ENCODE peak calls at places on chromosomes 2 and 18, in seven cellular contexts. One of them, this sample, is unnamed.

GRCh38 chr18:76821356-76821874 is 942 bp upstream of the ZNF236 start:
- DNase-seq in iPS-NIHi11: no peak
- DNase-seq in hippocampal formation: no peak
- DNase-seq in HEK293T: no peak
- DNase-seq in head of caudate nucleus: no peak
- DNase-seq in A172: no peak
- DNase-seq in activated T-helper 1 cell treated with Interleukin-2 at 50 U/mL for 16 hours: no peak
- DNase-seq in this sample: no peak

GRCh38 chr2:65654496-65654895 is 222.1 kb upstream of the SPRED2 start:
- DNase-seq in activated T-helper 1 cell treated with Interleukin-2 at 50 U/mL for 16 hours: no peak
- DNase-seq in hippocampal formation: no peak
- DNase-seq in head of caudate nucleus: no peak
- DNase-seq in A172: no peak
- DNase-seq in HEK293T: no peak
- DNase-seq in iPS-NIHi11: peak; percentile 10
- DNase-seq in this sample: no peak

GRCh38 chr2:113268621-113269360 is 9.9 kb downstream of the PAX8 start:
- DNase-seq in iPS-NIHi11: no peak
- DNase-seq in head of caudate nucleus: no peak
- DNase-seq in hippocampal formation: no peak
- DNase-seq in activated T-helper 1 cell treated with Interleukin-2 at 50 U/mL for 16 hours: no peak
- DNase-seq in A172: no peak
- DNase-seq in HEK293T: no peak
- DNase-seq in this sample: no peak

GRCh38 chr2:111117666-111118454 is 2.9 kb upstream of the BCL2L11 start:
- DNase-seq in head of caudate nucleus: peak; percentile 21
- DNase-seq in HEK293T: no peak
- DNase-seq in iPS-NIHi11: no peak
- DNase-seq in A172: peak; percentile 82
- DNase-seq in activated T-helper 1 cell treated with Interleukin-2 at 50 U/mL for 16 hours: no peak
- DNase-seq in hippocampal formation: no peak
- DNase-seq in this sample: no peak

GRCh38 chr2:33181466-33181865 is 234.7 kb downstream of the LTBP1 start:
- DNase-seq in HEK293T: no peak
- DNase-seq in hippocampal formation: no peak
- DNase-seq in activated T-helper 1 cell treated with Interleukin-2 at 50 U/mL for 16 hours: no peak
- DNase-seq in head of caudate nucleus: no peak
- DNase-seq in iPS-NIHi11: no peak
- DNase-seq in A172: no peak
- DNase-seq in this sample: no peak

GRCh38 chr2:210620456-210620855 is 64.1 kb downstream of the CPS1 start:
- DNase-seq in hippocampal formation: no peak
- DNase-seq in head of caudate nucleus: no peak
- DNase-seq in HEK293T: no peak
- DNase-seq in activated T-helper 1 cell treated with Interleukin-2 at 50 U/mL for 16 hours: no peak
- DNase-seq in A172: no peak
- DNase-seq in iPS-NIHi11: peak; percentile 14
- DNase-seq in this sample: no peak

GRCh38 chr2:218127929-218128455 is 2.2 kb downstream of the CXCR2 start:
- DNase-seq in A172: no peak
- DNase-seq in activated T-helper 1 cell treated with Interleukin-2 at 50 U/mL for 16 hours: no peak
- DNase-seq in HEK293T: no peak
- DNase-seq in iPS-NIHi11: no peak
- DNase-seq in head of caudate nucleus: no peak
- DNase-seq in hippocampal formation: no peak
- DNase-seq in this sample: no peak

GRCh38 chr2:177265834-177266817 is 1.6 kb upstream of the NFE2L2 start:
- DNase-seq in activated T-helper 1 cell treated with Interleukin-2 at 50 U/mL for 16 hours: no peak
- DNase-seq in iPS-NIHi11: no peak
- DNase-seq in HEK293T: no peak
- DNase-seq in head of caudate nucleus: no peak
- DNase-seq in hippocampal formation: no peak
- DNase-seq in A172: no peak
- DNase-seq in this sample: no peak

GRCh38 chr2:46024146-46024779 is 272.9 kb upstream of the EPAS1 start:
- DNase-seq in hippocampal formation: no peak
- DNase-seq in head of caudate nucleus: no peak
- DNase-seq in iPS-NIHi11: no peak
- DNase-seq in activated T-helper 1 cell treated with Interleukin-2 at 50 U/mL for 16 hours: no peak
- DNase-seq in A172: no peak
- DNase-seq in HEK293T: no peak
- DNase-seq in this sample: no peak

GRCh38 chr2:166112193-166112605 is 15.6 kb downstream of the SCN1A start:
- DNase-seq in hippocampal formation: no peak
- DNase-seq in A172: peak; percentile 16
- DNase-seq in HEK293T: no peak
- DNase-seq in head of caudate nucleus: no peak
- DNase-seq in iPS-NIHi11: no peak
- DNase-seq in activated T-helper 1 cell treated with Interleukin-2 at 50 U/mL for 16 hours: no peak
- DNase-seq in this sample: no peak

GRCh38 chr2:215505044-215505786 is 69.3 kb upstream of the FN1 start:
- DNase-seq in HEK293T: no peak
- DNase-seq in iPS-NIHi11: no peak
- DNase-seq in hippocampal formation: no peak
- DNase-seq in A172: peak; percentile 17
- DNase-seq in head of caudate nucleus: no peak
- DNase-seq in activated T-helper 1 cell treated with Interleukin-2 at 50 U/mL for 16 hours: no peak
- DNase-seq in this sample: no peak

GRCh38 chr2:156935611-156936010 is 321.9 kb upstream of the GALNT5 start:
- DNase-seq in HEK293T: peak; percentile 8
- DNase-seq in A172: no peak
- DNase-seq in hippocampal formation: no peak
- DNase-seq in iPS-NIHi11: peak; percentile 29
- DNase-seq in activated T-helper 1 cell treated with Interleukin-2 at 50 U/mL for 16 hours: no peak
- DNase-seq in head of caudate nucleus: no peak
- DNase-seq in this sample: no peak

GRCh38 chr2:136448435-136448834 is 316.9 kb upstream of the THSD7B start:
- DNase-seq in activated T-helper 1 cell treated with Interleukin-2 at 50 U/mL for 16 hours: no peak
- DNase-seq in HEK293T: no peak
- DNase-seq in hippocampal formation: no peak
- DNase-seq in iPS-NIHi11: peak; percentile 51
- DNase-seq in head of caudate nucleus: no peak
- DNase-seq in A172: no peak
- DNase-seq in this sample: no peak

GRCh38 chr2:237592425-237592980 is 2.0 kb upstream of the RAB17 start:
- DNase-seq in hippocampal formation: no peak
- DNase-seq in activated T-helper 1 cell treated with Interleukin-2 at 50 U/mL for 16 hours: no peak
- DNase-seq in head of caudate nucleus: no peak
- DNase-seq in HEK293T: no peak
- DNase-seq in iPS-NIHi11: no peak
- DNase-seq in A172: no peak
- DNase-seq in this sample: no peak

GRCh38 chr2:38443021-38443541 is 66.0 kb upstream of the ATL2 start:
- DNase-seq in activated T-helper 1 cell treated with Interleukin-2 at 50 U/mL for 16 hours: no peak
- DNase-seq in head of caudate nucleus: no peak
- DNase-seq in hippocampal formation: peak; percentile 20
- DNase-seq in iPS-NIHi11: no peak
- DNase-seq in HEK293T: no peak
- DNase-seq in A172: peak; percentile 90
- DNase-seq in this sample: no peak

GRCh38 chr2:73163522-73164367 is 38.6 kb upstream of the NOTO start:
- DNase-seq in HEK293T: peak; percentile 87
- DNase-seq in head of caudate nucleus: peak; percentile 78
- DNase-seq in A172: peak; percentile 82
- DNase-seq in iPS-NIHi11: peak; percentile 89
- DNase-seq in activated T-helper 1 cell treated with Interleukin-2 at 50 U/mL for 16 hours: peak; percentile 42
- DNase-seq in hippocampal formation: peak; percentile 42
- DNase-seq in this sample: peak; percentile 13

GRCh38 chr2:149004836-149005235 is 33.7 kb upstream of the LYPD6B start:
- DNase-seq in A172: peak; percentile 74
- DNase-seq in activated T-helper 1 cell treated with Interleukin-2 at 50 U/mL for 16 hours: no peak
- DNase-seq in iPS-NIHi11: no peak
- DNase-seq in head of caudate nucleus: no peak
- DNase-seq in HEK293T: no peak
- DNase-seq in hippocampal formation: no peak
- DNase-seq in this sample: no peak

GRCh38 chr18:74266161-74266560 is 25.6 kb downstream of the CYB5A start:
- DNase-seq in hippocampal formation: no peak
- DNase-seq in activated T-helper 1 cell treated with Interleukin-2 at 50 U/mL for 16 hours: no peak
- DNase-seq in head of caudate nucleus: no peak
- DNase-seq in iPS-NIHi11: no peak
- DNase-seq in A172: peak; percentile 1
- DNase-seq in HEK293T: no peak
- DNase-seq in this sample: no peak

GRCh38 chr2:29530281-29530680 is 391.1 kb downstream of the ALK start:
- DNase-seq in iPS-NIHi11: no peak
- DNase-seq in A172: no peak
- DNase-seq in HEK293T: no peak
- DNase-seq in activated T-helper 1 cell treated with Interleukin-2 at 50 U/mL for 16 hours: no peak
- DNase-seq in head of caudate nucleus: no peak
- DNase-seq in hippocampal formation: no peak
- DNase-seq in this sample: no peak

GRCh38 chr18:31206787-31207381 is 44.2 kb upstream of the DSC1 start:
- DNase-seq in A172: peak; percentile 82
- DNase-seq in HEK293T: peak; percentile 95
- DNase-seq in activated T-helper 1 cell treated with Interleukin-2 at 50 U/mL for 16 hours: no peak
- DNase-seq in iPS-NIHi11: peak; percentile 69
- DNase-seq in hippocampal formation: no peak
- DNase-seq in head of caudate nucleus: peak; percentile 13
- DNase-seq in this sample: no peak

GRCh38 chr2:215736653-215737290 is 276.6 kb downstream of the MREG start:
- DNase-seq in activated T-helper 1 cell treated with Interleukin-2 at 50 U/mL for 16 hours: no peak
- DNase-seq in HEK293T: peak; percentile 51
- DNase-seq in head of caudate nucleus: no peak
- DNase-seq in A172: peak; percentile 22
- DNase-seq in hippocampal formation: no peak
- DNase-seq in iPS-NIHi11: peak; percentile 31
- DNase-seq in this sample: no peak

GRCh38 chr2:149146876-149147275 is 108.4 kb downstream of the LYPD6B start:
- DNase-seq in activated T-helper 1 cell treated with Interleukin-2 at 50 U/mL for 16 hours: no peak
- DNase-seq in hippocampal formation: no peak
- DNase-seq in HEK293T: no peak
- DNase-seq in A172: no peak
- DNase-seq in iPS-NIHi11: no peak
- DNase-seq in head of caudate nucleus: no peak
- DNase-seq in this sample: no peak

GRCh38 chr2:239040152-239040761 is 192.4 kb downstream of the TWIST2 start:
- DNase-seq in head of caudate nucleus: peak; percentile 67
- DNase-seq in activated T-helper 1 cell treated with Interleukin-2 at 50 U/mL for 16 hours: no peak
- DNase-seq in A172: no peak
- DNase-seq in HEK293T: no peak
- DNase-seq in hippocampal formation: peak; percentile 62
- DNase-seq in iPS-NIHi11: no peak
- DNase-seq in this sample: peak; percentile 62

GRCh38 chr2:73436019-73436418 is 50.4 kb downstream of the ALMS1 start:
- DNase-seq in hippocampal formation: no peak
- DNase-seq in head of caudate nucleus: no peak
- DNase-seq in iPS-NIHi11: no peak
- DNase-seq in A172: no peak
- DNase-seq in activated T-helper 1 cell treated with Interleukin-2 at 50 U/mL for 16 hours: no peak
- DNase-seq in HEK293T: no peak
- DNase-seq in this sample: no peak

GRCh38 chr18:62778976-62779869 is 63.9 kb downstream of the PHLPP1 start:
- DNase-seq in A172: no peak
- DNase-seq in head of caudate nucleus: no peak
- DNase-seq in activated T-helper 1 cell treated with Interleukin-2 at 50 U/mL for 16 hours: no peak
- DNase-seq in iPS-NIHi11: no peak
- DNase-seq in hippocampal formation: no peak
- DNase-seq in HEK293T: no peak
- DNase-seq in this sample: no peak

GRCh38 chr2:193783681-193784080 is 1588.9 kb upstream of the TMEFF2 start:
- DNase-seq in head of caudate nucleus: no peak
- DNase-seq in A172: no peak
- DNase-seq in hippocampal formation: no peak
- DNase-seq in iPS-NIHi11: no peak
- DNase-seq in activated T-helper 1 cell treated with Interleukin-2 at 50 U/mL for 16 hours: no peak
- DNase-seq in HEK293T: no peak
- DNase-seq in this sample: no peak

GRCh38 chr2:207337234-207338219 is 171.8 kb upstream of the KLF7 start:
- DNase-seq in activated T-helper 1 cell treated with Interleukin-2 at 50 U/mL for 16 hours: no peak
- DNase-seq in HEK293T: peak; percentile 58
- DNase-seq in A172: peak; percentile 98
- DNase-seq in hippocampal formation: no peak
- DNase-seq in iPS-NIHi11: peak; percentile 7
- DNase-seq in head of caudate nucleus: no peak
- DNase-seq in this sample: no peak

GRCh38 chr2:230660294-230661060 is 52.2 kb upstream of the CAB39 start:
- DNase-seq in A172: no peak
- DNase-seq in iPS-NIHi11: no peak
- DNase-seq in hippocampal formation: peak; percentile 50
- DNase-seq in activated T-helper 1 cell treated with Interleukin-2 at 50 U/mL for 16 hours: no peak
- DNase-seq in HEK293T: no peak
- DNase-seq in head of caudate nucleus: peak; percentile 33
- DNase-seq in this sample: no peak

GRCh38 chr2:58039170-58039611 is 7.4 kb upstream of the VRK2 start:
- DNase-seq in iPS-NIHi11: no peak
- DNase-seq in activated T-helper 1 cell treated with Interleukin-2 at 50 U/mL for 16 hours: no peak
- DNase-seq in hippocampal formation: no peak
- DNase-seq in HEK293T: no peak
- DNase-seq in A172: no peak
- DNase-seq in head of caudate nucleus: no peak
- DNase-seq in this sample: no peak

GRCh38 chr2:119126650-119127049 is 31.9 kb downstream of the C1QL2 start:
- DNase-seq in A172: peak; percentile 48
- DNase-seq in activated T-helper 1 cell treated with Interleukin-2 at 50 U/mL for 16 hours: no peak
- DNase-seq in HEK293T: peak; percentile 72
- DNase-seq in head of caudate nucleus: no peak
- DNase-seq in iPS-NIHi11: peak; percentile 90
- DNase-seq in hippocampal formation: no peak
- DNase-seq in this sample: no peak

GRCh38 chr2:235515821-235516220 is 22.0 kb downstream of the AGAP1 start:
- DNase-seq in A172: no peak
- DNase-seq in HEK293T: no peak
- DNase-seq in activated T-helper 1 cell treated with Interleukin-2 at 50 U/mL for 16 hours: no peak
- DNase-seq in hippocampal formation: no peak
- DNase-seq in iPS-NIHi11: no peak
- DNase-seq in head of caudate nucleus: no peak
- DNase-seq in this sample: no peak

GRCh38 chr2:225002656-225003045 is 39.6 kb downstream of the DOCK10 start:
- DNase-seq in head of caudate nucleus: no peak
- DNase-seq in hippocampal formation: no peak
- DNase-seq in HEK293T: no peak
- DNase-seq in A172: peak; percentile 33
- DNase-seq in activated T-helper 1 cell treated with Interleukin-2 at 50 U/mL for 16 hours: no peak
- DNase-seq in iPS-NIHi11: no peak
- DNase-seq in this sample: no peak

GRCh38 chr2:113203901-113204519 is 30.2 kb downstream of the PSD4 start:
- DNase-seq in A172: peak; percentile 90
- DNase-seq in activated T-helper 1 cell treated with Interleukin-2 at 50 U/mL for 16 hours: peak; percentile 57
- DNase-seq in HEK293T: peak; percentile 83
- DNase-seq in hippocampal formation: peak; percentile 46
- DNase-seq in iPS-NIHi11: peak; percentile 82
- DNase-seq in head of caudate nucleus: peak; percentile 81
- DNase-seq in this sample: no peak

GRCh38 chr2:45816273-45816672 is 164.8 kb downstream of the PRKCE start:
- DNase-seq in hippocampal formation: no peak
- DNase-seq in head of caudate nucleus: no peak
- DNase-seq in activated T-helper 1 cell treated with Interleukin-2 at 50 U/mL for 16 hours: no peak
- DNase-seq in iPS-NIHi11: no peak
- DNase-seq in A172: peak; percentile 4
- DNase-seq in HEK293T: no peak
- DNase-seq in this sample: no peak

GRCh38 chr2:190216829-190217228 is 102.8 kb downstream of the HIBCH start:
- DNase-seq in head of caudate nucleus: peak; percentile 21
- DNase-seq in iPS-NIHi11: peak; percentile 42
- DNase-seq in hippocampal formation: no peak
- DNase-seq in activated T-helper 1 cell treated with Interleukin-2 at 50 U/mL for 16 hours: no peak
- DNase-seq in A172: peak; percentile 22
- DNase-seq in HEK293T: peak; percentile 16
- DNase-seq in this sample: peak; percentile 9